ENCODE peak calls at places on chromosomes 1 and 21, in eight cellular contexts. C, K, I, M, V, T, W and B are unnamed samples.

GRCh38 chr1:85894651-85895050 is 186.4 kb upstream of the ZNHIT6 start:
- DNase-seq in M (peak), K (no peak), V (peak), C (peak), I (peak), W (no peak), T (peak), B (peak)

GRCh38 chr1:112557385-112557784 is 48.6 kb downstream of the WNT2B start:
- DNase-seq in W (no peak), I (peak), K (no peak), M (peak), C (no peak), T (no peak), V (peak), B (peak)

GRCh38 chr1:11944358-11944981 is 10.0 kb downstream of the PLOD1 start:
- DNase-seq in T (peak), C (peak), I (no peak), W (no peak), K (no peak), V (no peak), M (peak), B (no peak)

GRCh38 chr1:183218981-183219621 is 33.0 kb downstream of the LAMC2 start:
- DNase-seq in C (peak), K (no peak), T (peak), V (no peak), M (no peak), W (peak), I (no peak), B (peak)

GRCh38 chr1:10693497-10694273 is 102.8 kb downstream of the CASZ1 start:
- DNase-seq in K (no peak), T (peak), I (no peak), C (peak), M (peak), W (no peak), V (no peak), B (peak)

GRCh38 chr1:202711949-202712635 is 1.8 kb upstream of the SYT2 start:
- DNase-seq in M (no peak), C (no peak), I (no peak), W (no peak), T (peak), K (no peak), V (no peak), B (no peak)

GRCh38 chr1:68438310-68438709 is 11.4 kb downstream of the RPE65 start:
- DNase-seq in K (no peak), M (no peak), V (no peak), W (no peak), I (no peak), T (no peak), C (no peak), B (peak)

GRCh38 chr1:45569962-45570581 is 13.8 kb upstream of the NASP start:
- DNase-seq in K (peak), C (peak), V (peak), M (peak), I (peak), T (peak), W (peak), B (peak)

GRCh38 chr1:244361764-244362473 is 89.8 kb downstream of the ADSS2 start:
- DNase-seq in K (no peak), W (no peak), I (peak), C (peak), M (peak), T (peak), V (peak), B (peak)

GRCh38 chr1:247679639-247680038 is at the start of gene OR13G1:
- DNase-seq in C (no peak), I (no peak), M (no peak), T (no peak), K (no peak), W (no peak), V (no peak), B (no peak)

GRCh38 chr1:112794654-112795239 is 79.6 kb upstream of the PPM1J start:
- DNase-seq in M (no peak), V (no peak), C (no peak), K (no peak), T (no peak), W (no peak), I (no peak), B (no peak)

GRCh38 chr1:85581138-85581801 is 709 bp downstream of the CCN1 start:
- DNase-seq in M (peak), I (peak), W (peak), V (peak), K (peak), T (peak), C (peak), B (peak)

GRCh38 chr1:168360151-168360550 is 79.5 kb downstream of the TBX19 start:
- DNase-seq in V (no peak), C (peak), W (no peak), I (peak), T (no peak), K (no peak), M (no peak), B (peak)

GRCh38 chr1:81432089-81432488 is 368.6 kb upstream of the ADGRL2 start:
- DNase-seq in W (no peak), I (peak), C (no peak), K (no peak), M (no peak), T (peak), V (no peak), B (peak)

GRCh38 chr1:2277741-2278488 is 49.8 kb downstream of the SKI start:
- DNase-seq in I (no peak), W (no peak), K (no peak), V (no peak), T (no peak), M (no peak), C (no peak), B (peak)

GRCh38 chr21:26977741-26978140 is 10.9 kb upstream of the ADAMTS5 start:
- DNase-seq in W (no peak), T (no peak), I (no peak), M (no peak), C (no peak), K (no peak), V (no peak), B (peak)

GRCh38 chr1:63843884-63844283 is 70.1 kb downstream of the ROR1 start:
- DNase-seq in V (no peak), W (no peak), K (peak), M (no peak), T (peak), I (no peak), C (no peak), B (no peak)

GRCh38 chr21:34039678-34040382 is 33.5 kb upstream of the MRPS6 start:
- DNase-seq in V (no peak), C (peak), M (no peak), K (no peak), W (no peak), I (no peak), T (peak), B (no peak)

GRCh38 chr21:39109596-39110210 is 73.5 kb downstream of the PSMG1 start:
- DNase-seq in W (no peak), K (no peak), C (no peak), V (no peak), M (no peak), I (no peak), T (no peak), B (no peak)

GRCh38 chr1:17090844-17091243 is 28.4 kb downstream of the PADI2 start:
- DNase-seq in W (no peak), T (no peak), V (no peak), K (no peak), I (no peak), M (no peak), C (no peak), B (no peak)

GRCh38 chr1:182671779-182672486 is 12.5 kb downstream of the RGS8 start:
- DNase-seq in K (no peak), W (no peak), V (no peak), I (no peak), C (no peak), M (no peak), T (peak), B (no peak)

GRCh38 chr21:42557420-42557819 is 43.8 kb downstream of the SLC37A1 start:
- DNase-seq in T (no peak), V (no peak), K (no peak), I (no peak), W (peak), C (no peak), M (no peak), B (no peak)

GRCh38 chr1:173294853-173295252 is 87.7 kb upstream of the TNFSF4 start:
- DNase-seq in K (no peak), I (no peak), C (no peak), V (no peak), W (no peak), T (no peak), M (peak), B (no peak)

GRCh38 chr1:20481643-20482498 is 4.1 kb downstream of the CAMK2N1 start:
- DNase-seq in T (no peak), K (no peak), C (no peak), V (no peak), W (no peak), I (no peak), M (no peak), B (no peak)

GRCh38 chr1:28417441-28418277 is 48.1 kb downstream of the PHACTR4 start:
- DNase-seq in K (peak), W (no peak), V (peak), I (peak), M (peak), C (peak), T (no peak), B (peak)

GRCh38 chr1:80846966-80847365 is 953.8 kb upstream of the ADGRL2 start:
- DNase-seq in M (no peak), T (no peak), V (no peak), I (no peak), K (no peak), W (no peak), C (no peak), B (peak)

GRCh38 chr1:3668148-3668547 is 15.8 kb downstream of the TP73 start:
- DNase-seq in M (no peak), I (no peak), T (no peak), W (peak), V (no peak), C (no peak), K (no peak), B (no peak)

GRCh38 chr1:166170075-166170474 is 3.3 kb upstream of the FAM78B start:
- DNase-seq in W (no peak), T (no peak), M (no peak), K (no peak), C (no peak), V (no peak), I (no peak), B (no peak)

GRCh38 chr1:18547460-18547859 is 66.7 kb downstream of the KLHDC7A start:
- DNase-seq in T (peak), V (no peak), C (no peak), W (no peak), K (no peak), M (no peak), I (no peak), B (no peak)

GRCh38 chr1:205861540-205861939 is 11.6 kb upstream of the PM20D1 start:
- DNase-seq in I (no peak), C (no peak), M (no peak), K (no peak), W (no peak), V (no peak), T (no peak), B (no peak)

GRCh38 chr21:26834181-26834945 is 10.8 kb downstream of the ADAMTS1 start:
- DNase-seq in T (no peak), W (no peak), C (no peak), K (no peak), I (peak), M (peak), V (no peak), B (peak)

GRCh38 chr1:167723707-167724323 is 2.0 kb downstream of the MPZL1 start:
- DNase-seq in W (no peak), K (no peak), I (no peak), M (no peak), T (no peak), V (no peak), C (peak), B (no peak)

GRCh38 chr21:34524671-34525601 is 12.9 kb upstream of the KCNE1 start:
- DNase-seq in C (peak), I (peak), T (peak), V (no peak), K (no peak), M (peak), W (no peak), B (peak)

GRCh38 chr1:47449702-47450552 is 12.1 kb downstream of the FOXD2 start:
- DNase-seq in M (peak), V (peak), W (peak), C (peak), K (no peak), T (peak), I (no peak), B (peak)

GRCh38 chr1:244273845-244274619 is 177.7 kb downstream of the ADSS2 start:
- DNase-seq in T (no peak), K (no peak), W (peak), I (peak), M (peak), V (peak), C (peak), B (peak)

GRCh38 chr1:8374812-8375211 is 56.9 kb downstream of the SLC45A1 start:
- DNase-seq in I (peak), W (no peak), V (peak), K (no peak), M (peak), T (peak), C (no peak), B (peak)
- TF ChIP-seq CTCF in I (peak), W (peak), V (peak), K (peak), M (peak), T (peak), C (peak), B (peak)

DNA sequence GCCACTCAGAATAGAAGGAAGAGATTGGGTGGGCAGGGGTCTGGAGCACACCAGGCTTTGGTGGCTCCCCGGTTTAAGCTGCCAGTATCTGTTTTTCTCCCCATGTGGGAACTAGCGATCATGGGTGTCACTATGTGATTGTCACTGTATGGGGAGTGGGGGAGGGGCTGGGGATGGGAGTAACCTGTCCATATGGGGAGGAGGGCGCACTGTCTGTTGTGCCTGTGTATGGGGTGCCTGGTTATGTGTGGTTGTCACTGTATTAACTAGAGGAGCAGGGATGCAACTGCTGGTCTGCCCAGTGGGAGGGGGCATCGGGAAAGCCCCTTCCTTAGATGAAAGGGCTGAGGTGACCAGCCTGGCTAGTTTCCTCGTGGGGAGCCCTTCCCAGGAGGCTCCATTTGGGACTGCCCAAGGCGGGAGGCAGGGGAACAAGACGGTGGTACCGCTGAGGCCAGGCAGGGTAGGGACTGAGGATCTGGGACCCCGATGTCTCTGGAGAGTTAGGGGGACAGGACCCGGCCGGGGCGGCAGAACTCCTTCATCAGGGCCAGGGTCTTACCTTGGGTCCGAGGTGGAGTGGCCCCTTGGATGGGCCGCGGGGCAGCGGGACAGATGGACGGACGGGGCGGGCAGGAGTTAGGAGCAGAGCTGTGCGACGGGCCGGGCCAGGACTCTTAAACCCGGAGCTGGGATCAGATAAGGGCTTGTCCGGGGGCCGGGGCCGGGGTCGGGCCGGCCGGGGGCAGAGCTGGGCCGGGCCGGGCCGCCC is at the start of gene KCNJ10:
- DNase-seq in W (no peak), V (no peak), M (no peak), K (no peak), I (no peak), T (no peak), C (no peak), B (no peak)
- TF ChIP-seq CTCF in W (no peak), V (no peak), M (no peak), K (no peak), I (no peak), T (no peak), C (no peak), B (no peak)

GRCh38 chr21:31213787-31214186 is 130.3 kb downstream of the TIAM1 start:
- DNase-seq in M (no peak), V (no peak), T (no peak), I (peak), W (no peak), C (no peak), K (no peak), B (no peak)
- TF ChIP-seq CTCF in M (peak), V (no peak), T (no peak), I (peak), W (no peak), C (no peak), K (no peak), B (peak)

GRCh38 chr21:45382698-45383000 is 22.3 kb upstream of the COL18A1 start:
- DNase-seq in I (no peak), W (peak), V (no peak), M (no peak), C (no peak), T (no peak), K (no peak), B (no peak)

GRCh38 chr21:45384656-45385548 is 20.1 kb upstream of the COL18A1 start:
- DNase-seq in T (no peak), M (no peak), K (no peak), I (no peak), W (peak), C (no peak), V (no peak), B (no peak)

GRCh38 chr21:45381865-45382697 is 22.9 kb upstream of the COL18A1 start:
- DNase-seq in V (no peak), M (no peak), K (no peak), C (no peak), I (no peak), T (no peak), W (peak), B (no peak)

GRCh38 chr21:45383111-45383614 is 21.8 kb upstream of the COL18A1 start:
- DNase-seq in T (no peak), V (no peak), M (no peak), C (no peak), I (no peak), K (no peak), W (peak), B (no peak)

DNA sequence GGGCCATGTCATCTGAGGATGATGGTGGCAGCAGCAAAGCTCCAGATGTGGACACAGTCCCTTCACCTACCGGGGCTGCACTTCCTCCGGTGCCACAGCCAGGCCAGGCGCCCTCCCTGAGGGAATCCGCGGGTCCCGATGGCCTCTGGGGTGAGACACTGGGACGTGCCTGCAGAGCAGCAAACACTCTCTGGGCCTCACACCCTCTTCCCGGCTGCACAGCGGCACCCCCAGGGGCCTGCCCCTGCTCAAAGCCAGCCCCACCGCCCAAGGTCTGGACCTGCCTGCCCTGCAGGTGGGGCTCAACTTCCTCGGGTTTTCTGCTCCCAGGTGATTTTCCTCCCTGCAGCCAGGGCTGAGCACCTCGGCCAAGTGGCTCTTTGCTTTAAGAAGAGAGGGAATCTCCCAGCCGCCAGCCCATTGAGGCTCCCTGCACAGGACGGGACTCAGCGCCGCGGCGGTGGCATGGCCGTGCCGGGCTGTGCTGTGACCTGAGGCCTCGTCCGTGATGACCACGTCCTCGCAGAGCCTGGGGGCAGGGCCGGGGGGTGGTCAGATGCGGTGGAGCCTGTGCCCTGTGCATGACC is 21.3 kb upstream of the COL18A1 start:
- DNase-seq in W (peak), C (no peak), T (no peak), I (no peak), M (no peak), K (no peak), V (no peak), B (no peak)
- TF ChIP-seq CTCF in W (no peak), C (no peak), T (no peak), I (no peak), M (no peak), K (no peak), V (no peak), B (no peak)

GRCh38 chr1:58013237-58013636 is 533.3 kb downstream of the OMA1 start:
- DNase-seq in W (no peak), T (peak), V (no peak), M (no peak), K (no peak), I (no peak), C (no peak), B (no peak)
- TF ChIP-seq CTCF in W (no peak), T (peak), V (no peak), M (no peak), K (no peak), I (no peak), C (peak), B (no peak)

GRCh38 chr1:91138959-91139358 is 117.1 kb upstream of the ZNF644 start:
- DNase-seq in V (no peak), C (no peak), M (no peak), T (no peak), I (no peak), W (no peak), K (no peak), B (no peak)
- TF ChIP-seq CTCF in V (no peak), C (no peak), M (no peak), T (no peak), I (no peak), W (no peak), K (no peak), B (no peak)

DNA sequence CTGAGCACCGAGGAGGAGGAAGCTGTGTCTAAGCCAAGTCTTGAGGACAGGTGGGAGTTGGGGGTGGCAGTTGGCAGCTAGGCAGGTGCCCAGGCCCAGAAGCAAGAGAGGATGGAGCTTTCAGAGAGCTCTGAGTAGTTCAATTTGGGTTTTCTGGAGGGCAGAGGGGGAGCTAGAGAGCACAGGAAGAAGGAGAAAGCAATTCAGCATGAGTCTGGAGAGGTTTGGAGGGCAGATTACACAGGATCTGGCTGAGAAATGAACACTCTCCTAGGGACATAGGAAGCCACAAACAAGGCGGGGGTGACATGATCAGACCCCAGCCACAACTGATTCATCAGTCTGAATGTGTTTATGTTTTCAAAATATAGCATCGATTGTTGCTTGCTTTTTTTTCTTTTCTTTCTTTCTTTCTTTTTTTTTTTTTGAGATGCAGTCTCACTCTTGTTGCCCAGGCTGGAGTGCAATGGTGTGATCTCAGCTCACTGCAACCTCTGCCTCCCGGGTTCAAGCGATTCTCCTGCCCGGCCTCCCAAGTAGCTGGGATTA is 23.8 kb downstream of the PTPRF start:
- DNase-seq in I (peak), V (peak), C (no peak), M (peak), T (peak), W (no peak), K (peak), B (peak)
- TF ChIP-seq CTCF in I (peak), V (peak), C (peak), M (peak), T (peak), W (no peak), K (peak), B (peak)

GRCh38 chr1:88021529-88021928 is 662.5 kb upstream of the PKN2 start:
- DNase-seq in C (no peak), K (peak), W (no peak), M (no peak), I (no peak), T (no peak), V (no peak), B (no peak)
- TF ChIP-seq CTCF in C (no peak), K (no peak), W (no peak), M (no peak), I (no peak), T (no peak), V (no peak), B (no peak)

DNA sequence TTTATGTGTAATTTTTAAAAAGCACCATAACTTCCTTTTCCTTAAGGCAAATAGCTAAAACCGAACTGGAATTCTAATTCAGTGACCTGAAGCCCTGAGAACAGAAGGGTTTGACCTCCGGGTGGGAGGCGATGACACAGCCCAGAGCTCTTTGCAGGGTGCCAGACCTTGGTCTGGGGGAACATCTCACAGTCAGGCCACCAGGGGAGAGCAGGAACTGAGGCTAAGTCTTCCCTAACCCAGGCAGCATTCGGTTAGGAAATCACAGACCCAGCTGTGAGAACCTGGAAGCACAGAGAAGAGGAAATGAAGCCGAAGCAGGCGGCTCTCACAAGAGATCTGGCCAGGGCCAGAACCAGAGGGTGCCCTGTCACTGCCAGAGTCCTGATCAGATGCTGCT is 444.8 kb downstream of the TTLL7 start:
- DNase-seq in T (peak), V (no peak), I (no peak), M (peak), C (no peak), W (no peak), K (no peak), B (no peak)
- TF ChIP-seq CTCF in T (no peak), V (no peak), I (no peak), M (no peak), C (no peak), W (no peak), K (no peak), B (no peak)